ENCODE peak calls at places on chromosomes 2 and 18, in nine cellular contexts. I is astrocyte of the spinal cord, K is transverse colon, S is NT2/D1, P is fibroblast of mammary gland, Y is neural progenitor cell, U is cardiac fibroblast, L is kidney epithelial cell, R is heart right ventricle. J is an unnamed sample.

GRCh38 chr18:57077786-57078552 is 68.9 kb upstream of the BOD1L2 start:
- DNase-seq in U (no peak), S (no peak), Y (no peak), P (no peak), I (no peak), L (no peak), K (no peak), R (no peak), J (no peak)

GRCh38 chr2:223969856-223970255 is 12.6 kb downstream of the MRPL44 start:
- DNase-seq in P (peak; percentile 56), K (no peak), R (no peak), L (no peak), U (peak; percentile 65), Y (no peak), I (no peak), S (no peak), J (no peak)

GRCh38 chr2:2573205-2573604 is 242.1 kb upstream of the MYT1L start:
- DNase-seq in S (no peak), L (no peak), R (no peak), Y (no peak), I (no peak), P (no peak), K (no peak), U (no peak), J (no peak)

GRCh38 chr2:189287363-189287762 is 107.8 kb upstream of the COL5A2 start:
- DNase-seq in R (no peak), P (no peak), S (no peak), L (no peak), U (no peak), I (no peak), Y (no peak), K (no peak), J (no peak)

GRCh38 chr2:10283106-10284062 is 19.3 kb upstream of the HPCAL1 start:
- DNase-seq in Y (peak; percentile 63), I (peak; percentile 80), U (peak; percentile 84), L (peak; percentile 69), R (no peak), S (no peak), P (peak; percentile 83), K (no peak), J (no peak)

GRCh38 chr18:8744656-8745055 is 39.3 kb downstream of the MTCL1 start:
- DNase-seq in I (no peak), S (no peak), P (no peak), R (no peak), K (no peak), Y (no peak), U (no peak), L (no peak), J (no peak)

GRCh38 chr2:29962922-29963321 is 41.5 kb upstream of the ALK start:
- DNase-seq in L (no peak), S (no peak), R (no peak), Y (no peak), U (no peak), I (no peak), P (no peak), K (no peak), J (no peak)

GRCh38 chr18:63293930-63294329 is 25.6 kb downstream of the BCL2 start:
- DNase-seq in U (no peak), P (no peak), Y (no peak), I (no peak), K (no peak), L (no peak), R (no peak), S (no peak), J (no peak)

GRCh38 chr2:230866704-230867561 is 2.2 kb downstream of the ITM2C start:
- DNase-seq in U (peak; percentile 19), L (no peak), S (no peak), Y (peak; percentile 27), R (no peak), I (peak; percentile 40), K (peak; percentile 84), P (peak; percentile 7), J (no peak)

GRCh38 chr2:99507964-99508818 is 18.4 kb upstream of the REV1 start:
- DNase-seq in L (no peak), S (no peak), P (no peak), U (no peak), I (no peak), Y (no peak), R (no peak), K (no peak), J (no peak)

GRCh38 chr2:197944416-197944815 is 140.0 kb downstream of the PLCL1 start:
- DNase-seq in P (no peak), K (no peak), U (no peak), Y (no peak), L (no peak), S (no peak), R (no peak), I (no peak), J (no peak)

GRCh38 chr18:63090334-63090733 is 229.2 kb downstream of the BCL2 start:
- DNase-seq in R (no peak), L (no peak), S (no peak), K (no peak), U (no peak), Y (no peak), I (no peak), P (no peak), J (no peak)

GRCh38 chr2:26018184-26018716 is 15.6 kb upstream of the RAB10 start:
- DNase-seq in K (peak; percentile 83), R (peak; percentile 62), L (peak; percentile 83), P (peak; percentile 94), I (peak; percentile 88), U (peak; percentile 91), S (no peak), Y (peak; percentile 29), J (no peak)
- H3K4me3 ChIP-seq in K (no peak overlapping the region), R (no peak overlapping the region), L (no peak overlapping the region), P (no peak overlapping the region), I (no peak overlapping the region), U (no peak overlapping the region), S (no peak overlapping the region), Y (no peak overlapping the region), J (no peak overlapping the region)

DNA sequence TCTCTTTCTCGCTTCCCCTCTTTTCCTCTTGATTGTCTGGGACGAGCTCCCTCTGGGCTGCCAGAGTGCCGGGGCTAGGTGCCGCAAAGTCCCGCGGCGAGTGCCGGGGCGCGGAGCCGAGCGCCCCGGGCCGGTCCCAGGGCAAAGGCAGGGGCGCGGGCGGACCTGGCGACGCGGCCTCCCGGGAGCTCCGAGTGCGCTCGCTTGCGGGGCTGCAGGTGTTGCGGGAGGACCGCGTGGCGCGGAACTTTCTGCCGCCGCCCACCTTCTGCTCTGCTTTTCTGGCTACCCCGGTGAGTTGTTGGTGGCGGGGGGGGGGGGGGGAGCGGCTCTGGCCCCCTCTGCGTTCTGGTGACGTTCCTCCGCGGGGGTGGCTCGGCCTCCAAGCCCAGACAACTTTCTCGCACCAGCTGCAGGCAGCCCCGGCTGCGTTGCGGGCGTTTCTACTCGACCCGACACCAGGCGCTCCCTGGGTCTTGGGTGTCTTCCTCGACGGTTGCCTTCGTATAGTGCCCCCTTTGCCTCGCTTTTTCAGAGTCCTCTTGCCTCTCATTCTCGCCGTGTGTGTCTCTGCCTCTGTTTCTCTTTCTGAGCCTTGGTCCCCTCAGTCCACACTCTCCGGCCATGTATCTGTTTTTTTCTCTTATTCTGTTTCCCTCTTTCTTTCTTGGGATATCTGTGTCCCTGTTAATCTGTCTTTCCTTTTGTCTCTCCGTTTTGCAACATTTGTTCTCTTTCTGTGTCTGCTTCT is 764 bp downstream of the GALNT13 start:
- DNase-seq in R (no peak), Y (peak; percentile 45), P (peak; percentile 1), U (no peak), I (no peak), K (no peak), S (no peak), L (no peak), J (no peak)
- H3K4me3 ChIP-seq in R (peak overlapping the region; percentile 27), Y (peak overlapping the region; percentile 68), P (peak overlapping the region; percentile 40), U (no peak overlapping the region), I (peak overlapping the region; percentile 25), K (no peak overlapping the region), S (peak overlapping the region; percentile 81), L (peak overlapping the region; percentile 46), J (no peak overlapping the region)

DNA sequence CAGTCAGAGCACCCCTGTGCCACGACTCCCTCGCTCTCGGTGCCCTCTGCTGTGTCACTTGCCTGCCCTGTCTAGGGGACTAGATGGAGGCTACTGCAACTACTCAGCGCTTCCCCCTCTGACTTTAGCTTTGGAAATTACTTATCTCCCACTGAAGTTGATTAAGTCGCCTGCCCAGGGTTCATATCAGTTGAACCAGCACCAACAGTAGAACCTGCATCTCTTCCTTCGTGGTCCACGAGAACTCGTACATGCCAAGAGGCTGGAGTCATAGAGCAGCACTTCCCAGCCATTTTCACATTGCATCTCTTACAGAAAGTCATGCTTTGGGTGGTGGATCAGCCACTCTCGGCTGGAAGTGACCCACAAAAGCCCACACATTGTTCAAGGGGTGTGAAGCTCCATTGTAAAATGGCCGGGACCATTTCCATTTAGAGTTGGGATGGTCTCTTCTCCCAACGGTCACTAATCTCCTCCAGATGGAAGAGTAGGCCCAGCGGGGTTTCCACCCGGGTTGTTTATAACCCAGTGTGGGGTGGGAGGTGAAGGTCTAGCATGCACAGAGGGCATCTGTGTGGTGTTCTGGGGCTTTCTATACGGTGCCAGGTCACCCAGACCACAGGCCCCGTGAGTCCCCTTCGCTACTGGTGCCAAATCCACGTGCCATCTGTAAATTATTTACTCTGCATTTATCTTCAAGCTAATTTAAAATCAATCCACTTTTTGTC is 38.0 kb downstream of the STEAP3 start:
- DNase-seq in L (no peak), P (no peak), Y (no peak), I (no peak), K (no peak), U (no peak), S (no peak), R (no peak), J (no peak)
- H3K4me3 ChIP-seq in L (no peak overlapping the region), P (no peak overlapping the region), Y (no peak overlapping the region), I (no peak overlapping the region), K (no peak overlapping the region), U (no peak overlapping the region), S (no peak overlapping the region), R (no peak overlapping the region), J (no peak overlapping the region)

GRCh38 chr2:60416221-60417008 is 137.0 kb downstream of the BCL11A start:
- DNase-seq in U (peak; percentile 35), S (no peak), I (no peak), R (peak; percentile 35), P (no peak), L (no peak), K (peak; percentile 47), Y (no peak), J (no peak)
- H3K4me3 ChIP-seq in U (no peak overlapping the region), S (no peak overlapping the region), I (no peak overlapping the region), R (no peak overlapping the region), P (no peak overlapping the region), L (no peak overlapping the region), K (no peak overlapping the region), Y (no peak overlapping the region), J (no peak overlapping the region)

GRCh38 chr2:84940088-84940470 is 30.9 kb upstream of the KCMF1 start:
- DNase-seq in K (no peak), L (no peak), P (no peak), I (no peak), S (no peak), R (no peak), Y (no peak), U (no peak), J (no peak)
- H3K4me3 ChIP-seq in K (no peak overlapping the region), L (no peak overlapping the region), P (no peak overlapping the region), I (no peak overlapping the region), S (no peak overlapping the region), R (no peak overlapping the region), Y (no peak overlapping the region), U (no peak overlapping the region), J (no peak overlapping the region)

DNA sequence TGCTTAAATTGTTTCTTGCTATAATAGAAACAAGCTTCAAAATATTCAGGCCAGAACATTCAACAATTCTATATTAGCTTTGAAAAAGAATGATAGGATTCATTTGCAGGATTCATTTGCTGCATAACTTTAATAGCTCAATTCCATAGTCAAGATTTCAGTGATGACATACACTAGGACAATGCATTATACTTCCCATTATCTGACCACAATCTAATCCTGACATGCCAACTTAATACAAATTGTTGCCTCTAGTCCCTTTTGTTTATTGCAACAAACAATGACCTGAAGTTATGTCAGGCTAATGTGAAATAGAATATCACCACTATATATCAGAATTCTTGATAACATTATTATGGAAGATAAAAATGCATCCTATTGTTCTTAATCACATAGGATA is 169.4 kb downstream of the DNAH7 start:
- DNase-seq in I (peak; percentile 22), P (peak; percentile 20), L (no peak), Y (no peak), R (no peak), S (no peak), K (no peak), U (peak; percentile 29), J (peak; percentile 10)
- H3K4me3 ChIP-seq in I (no peak overlapping the region), P (no peak overlapping the region), L (no peak overlapping the region), Y (no peak overlapping the region), R (no peak overlapping the region), S (no peak overlapping the region), K (no peak overlapping the region), U (no peak overlapping the region), J (no peak overlapping the region)

J was measured in AG09309.